ENCODE peak calls at places on chromosomes 2 and 18, in eight cellular contexts. J, Y, D, L, O, N, U and P are unnamed samples.

GRCh38 chr2:64035067-64035942 is 16.1 kb upstream of the VPS54 start:
- DNase-seq in L (no peak), Y (no peak), N (no peak), D (peak), O (no peak), J (no peak), U (no peak), P (no peak)

GRCh38 chr2:18402-19271 is 27.7 kb downstream of the FAM110C start:
- DNase-seq in D (no peak), J (no peak), U (no peak), L (no peak), N (no peak), O (no peak), Y (no peak), P (peak)

GRCh38 chr2:144402282-144402681 is 117.6 kb downstream of the ZEB2 start:
- DNase-seq in U (no peak), O (no peak), J (no peak), L (no peak), D (no peak), N (no peak), Y (no peak), P (peak)

GRCh38 chr2:219249203-219249980 is 3.7 kb upstream of the TUBA4B start:
- DNase-seq in U (peak), N (peak), O (peak), D (peak), Y (no peak), J (peak), L (no peak), P (no peak)

GRCh38 chr2:46814160-46814559 is 101.4 kb downstream of the MCFD2 start:
- DNase-seq in N (no peak), D (no peak), J (no peak), O (no peak), U (no peak), L (no peak), Y (no peak), P (peak)

GRCh38 chr2:174971868-174972781 is 33.1 kb downstream of the CHN1 start:
- DNase-seq in D (no peak), O (no peak), U (no peak), L (no peak), J (no peak), N (no peak), Y (no peak), P (peak)

GRCh38 chr2:5538717-5539116 is 153.5 kb upstream of the SOX11 start:
- DNase-seq in U (no peak), O (no peak), N (no peak), J (no peak), L (peak), Y (no peak), D (no peak), P (peak)

GRCh38 chr18:10213526-10213925 is 240.9 kb upstream of the APCDD1 start:
- DNase-seq in U (no peak), O (no peak), J (no peak), D (peak), N (no peak), Y (no peak), L (no peak), P (no peak)

GRCh38 chr2:152505495-152505906 is 170.5 kb downstream of the FMNL2 start:
- DNase-seq in O (no peak), L (no peak), N (no peak), D (no peak), U (no peak), J (no peak), Y (no peak), P (no peak)

GRCh38 chr2:187549951-187550555 is 4.2 kb downstream of the TFPI start:
- DNase-seq in J (no peak), Y (no peak), D (no peak), O (no peak), L (no peak), N (no peak), U (no peak), P (no peak)

GRCh38 chr2:126774290-126774689 is 118.3 kb downstream of the GYPC start:
- DNase-seq in Y (no peak), L (no peak), N (no peak), U (no peak), D (no peak), O (no peak), J (no peak), P (no peak)

GRCh38 chr2:140027320-140027719 is 1247.1 kb upstream of the NXPH2 start:
- DNase-seq in O (no peak), L (no peak), Y (no peak), D (no peak), N (no peak), U (no peak), J (no peak), P (no peak)

GRCh38 chr18:45687617-45688016 is 36.4 kb upstream of the SLC14A1 start:
- DNase-seq in N (no peak), D (no peak), J (no peak), U (peak), Y (no peak), L (no peak), O (no peak), P (no peak)

GRCh38 chr2:201448067-201448466 is 3.2 kb downstream of the TRAK2 start:
- DNase-seq in O (no peak), J (no peak), D (no peak), Y (no peak), N (no peak), U (no peak), L (no peak), P (no peak)

GRCh38 chr2:167212054-167212648 is 323.9 kb downstream of the XIRP2 start:
- DNase-seq in O (no peak), U (peak), L (peak), Y (no peak), D (peak), N (peak), J (no peak), P (peak)

GRCh38 chr18:58669731-58670379 is 1.4 kb upstream of the MALT1 start:
- DNase-seq in U (no peak), D (peak), Y (no peak), N (no peak), J (no peak), O (no peak), L (no peak), P (no peak)

GRCh38 chr2:26438526-26438925 is 36.8 kb downstream of the DRC1 start:
- DNase-seq in J (no peak), U (no peak), Y (no peak), L (no peak), D (no peak), O (no peak), N (no peak), P (no peak)

GRCh38 chr2:220446106-220446712 is 818.8 kb downstream of the SLC4A3 start:
- DNase-seq in N (no peak), O (no peak), L (no peak), D (no peak), J (no peak), U (no peak), Y (no peak), P (no peak)

GRCh38 chr2:81650048-81650971 is 1345.8 kb upstream of the LRRTM1 start:
- DNase-seq in D (no peak), N (no peak), J (no peak), O (no peak), L (no peak), Y (no peak), U (no peak), P (no peak)

GRCh38 chr18:30929718-30930117 is 112.8 kb downstream of the DSC3 start:
- DNase-seq in J (no peak), L (no peak), Y (no peak), D (no peak), N (no peak), O (no peak), U (no peak), P (no peak)

GRCh38 chr2:110770696-110771425 is 38.5 kb downstream of the ACOXL start:
- DNase-seq in Y (no peak), O (no peak), U (no peak), N (no peak), L (no peak), J (no peak), D (no peak), P (peak)

GRCh38 chr2:237189799-237190198 is 104.1 kb downstream of the COPS8 start:
- DNase-seq in D (no peak), L (no peak), J (no peak), N (no peak), U (no peak), O (no peak), Y (no peak), P (no peak)

GRCh38 chr2:95670167-95670566 is 78.4 kb downstream of the TRIM43 start:
- DNase-seq in U (no peak), D (no peak), J (no peak), L (no peak), Y (peak), O (no peak), N (no peak), P (no peak)

GRCh38 chr2:142868281-142868762 is 9.1 kb upstream of the KYNU start:
- DNase-seq in L (no peak), O (peak), U (no peak), Y (no peak), J (peak), N (peak), D (no peak), P (no peak)

GRCh38 chr2:9150906-9151305 is 55.7 kb upstream of the ASAP2 start:
- DNase-seq in J (no peak), O (no peak), U (no peak), Y (no peak), D (no peak), L (no peak), N (no peak), P (no peak)

GRCh38 chr2:208150094-208150493 is 4.1 kb upstream of the CRYGB start:
- DNase-seq in O (no peak), U (no peak), D (no peak), J (no peak), N (no peak), L (no peak), Y (no peak), P (no peak)

GRCh38 chr2:19676770-19677169 is 225.0 kb downstream of the TTC32 start:
- DNase-seq in L (no peak), N (no peak), U (no peak), D (no peak), O (no peak), Y (no peak), J (no peak), P (no peak)